ENCODE peak calls at places on chromosomes 13 and 19, in nine cellular contexts. Y is heart left ventricle, I is K562, K is upper lobe of left lung, G is A549, Q is right lobe of liver, V is body of pancreas, H is HCT116, J is HepG2. C is an unnamed sample. For H3K4me1, the result is how much of the 10 kb centered on the place peaks cover.

GRCh38 chr13:41708648-41709175 is 251.4 kb downstream of the RGCC start:
- ATAC-seq in Y (peak), I (no peak), K (peak), G (no peak), Q (no peak), V (no peak), H (no peak), J (no peak), C (peak)

GRCh38 chr19:51783373-51783772 is 11.6 kb upstream of the FPR3 start:
- ATAC-seq in Y (peak), I (peak), K (peak), G (no peak), Q (no peak), V (no peak), H (peak), J (no peak), C (no peak)

GRCh38 chr13:50244355-50244912 is 229.2 kb downstream of the KCNRG start:
- ATAC-seq in Y (no peak), I (no peak), K (no peak), G (no peak), Q (no peak), V (no peak), H (peak), J (peak), C (no peak)

GRCh38 chr13:114263590-114263989 is 17.8 kb upstream of the UPF3A start:
- ATAC-seq in Y (no peak), I (no peak), K (no peak), G (no peak), Q (no peak), V (no peak), H (no peak), J (no peak), C (no peak)

GRCh38 chr13:45132384-45133064 is 12.2 kb downstream of the GTF2F2 start:
- ATAC-seq in Y (no peak), I (peak), K (peak), G (no peak), Q (no peak), V (no peak), H (no peak), J (no peak), C (no peak)

GRCh38 chr13:48906200-48906599 is 69.5 kb upstream of the FNDC3A start:
- ATAC-seq in Y (no peak), I (no peak), K (no peak), G (no peak), Q (peak), V (peak), H (no peak), J (peak), C (no peak)

GRCh38 chr13:113970810-113971470 is 2.9 kb downstream of the C13orf46 start:
- ATAC-seq in Y (peak), I (no peak), K (peak), G (peak), Q (peak), V (peak), H (no peak), J (no peak), C (peak)

GRCh38 chr13:44031555-44031954 is 151.9 kb downstream of the LACC1 start:
- ATAC-seq in Y (no peak), I (no peak), K (no peak), G (no peak), Q (no peak), V (no peak), H (no peak), J (no peak), C (no peak)

GRCh38 chr13:73110814-73111213 is 52.0 kb downstream of the KLF5 start:
- ATAC-seq in Y (no peak), I (no peak), K (no peak), G (no peak), Q (no peak), V (no peak), H (no peak), J (no peak), C (no peak)

GRCh38 chr19:34191355-34191962 is 19.2 kb downstream of the LSM14A start:
- ATAC-seq in Y (no peak), I (no peak), K (no peak), G (no peak), Q (no peak), V (no peak), H (no peak), J (no peak), C (no peak)

GRCh38 chr19:38850231-38850975 is 617 bp upstream of the HNRNPL start:
- ATAC-seq in Y (peak), I (peak), K (peak), G (peak), Q (peak), V (peak), H (peak), J (peak), C (peak)

GRCh38 chr13:87274209-87274819 is 396.9 kb upstream of the SLITRK5 start:
- ATAC-seq in Y (no peak), I (no peak), K (no peak), G (peak), Q (peak), V (no peak), H (peak), J (peak), C (no peak)

GRCh38 chr13:49219647-49220034 is 497 bp upstream of the MLNR start:
- ATAC-seq in Y (no peak), I (no peak), K (no peak), G (no peak), Q (no peak), V (no peak), H (no peak), J (no peak), C (no peak)

GRCh38 chr19:4358709-4359626 is 15.6 kb downstream of the MPND start:
- ATAC-seq in Y (no peak), I (peak), K (no peak), G (no peak), Q (no peak), V (no peak), H (no peak), J (no peak), C (no peak)

GRCh38 chr13:110438211-110438610 is 123.3 kb downstream of the RAB20 start:
- ATAC-seq in Y (peak), I (peak), K (no peak), G (no peak), Q (no peak), V (peak), H (no peak), J (no peak), C (peak)

GRCh38 chr13:49731766-49732165 is 40.5 kb upstream of the EBPL start:
- ATAC-seq in Y (peak), I (no peak), K (no peak), G (no peak), Q (no peak), V (no peak), H (no peak), J (no peak), C (no peak)

GRCh38 chr13:52652170-52652979 is at the start of gene SUGT1:
- ATAC-seq in Y (peak), I (peak), K (peak), G (peak), Q (peak), V (peak), H (peak), J (peak), C (peak)
- TF ChIP-seq POLR2A in Y (no peak), I (peak), K (no peak), G (peak), Q (peak), V (peak), H (no peak), J (peak), C (peak)

DNA sequence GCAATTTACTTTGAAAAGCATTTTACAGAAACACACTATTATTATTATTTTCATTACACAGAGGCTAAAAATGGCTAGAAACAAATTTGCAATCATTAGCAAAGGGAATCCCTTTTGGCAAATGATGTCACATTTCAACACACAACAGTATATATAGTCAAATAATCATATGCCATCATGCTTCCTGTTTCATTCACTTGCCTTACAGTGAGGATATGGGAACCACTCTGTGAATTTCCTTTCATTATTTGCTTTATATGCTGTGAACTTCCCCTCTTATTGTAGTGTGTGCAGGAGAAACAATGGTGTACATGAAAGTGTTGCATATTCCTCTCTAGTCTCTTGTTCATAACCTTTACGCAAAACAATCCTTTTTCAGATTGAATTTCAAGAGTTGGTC is 657.3 kb downstream of the EFNB2 start:
- ATAC-seq in Y (no peak), I (no peak), K (no peak), G (no peak), Q (no peak), V (no peak), H (no peak), J (no peak), C (no peak)
- TF ChIP-seq CTCF in Y (no peak), I (no peak), K (no peak), G (no peak), Q (no peak), V (no peak), H (no peak), J (no peak), C (no peak)

DNA sequence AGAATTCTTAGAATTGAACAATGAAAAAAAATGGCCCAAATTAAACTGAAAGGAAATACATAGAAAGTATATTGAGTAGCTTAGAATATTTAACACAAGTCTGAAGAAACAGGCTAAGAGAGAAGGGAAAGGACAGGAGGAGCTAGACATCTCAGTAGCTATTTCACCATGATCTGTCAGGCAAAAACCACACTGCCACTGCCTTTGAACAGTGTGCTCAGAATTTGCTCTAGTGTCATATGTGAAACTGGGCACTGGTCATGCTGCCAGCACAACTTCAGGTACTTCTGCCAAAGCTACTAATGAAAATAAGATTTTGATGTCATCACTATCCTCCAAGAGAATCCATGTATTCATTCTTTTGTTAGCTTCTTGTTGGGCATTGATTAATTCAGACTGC is 1280.8 kb upstream of the PCDH20 start:
- ATAC-seq in Y (no peak), I (no peak), K (no peak), G (no peak), Q (no peak), V (no peak), H (no peak), J (no peak), C (no peak)
- H3K4me1 ChIP-seq in Y (under half), I (under half), K (under half), G (under half), Q (under half), V (under half), H (under half), J (under half), C (under half)

GRCh38 chr13:29844441-29844840 is 6.0 kb downstream of the UBL3 start:
- ATAC-seq in Y (no peak), I (no peak), K (no peak), G (no peak), Q (no peak), V (no peak), H (no peak), J (no peak), C (no peak)

GRCh38 chr13:29847501-29847983 is 2.9 kb downstream of the UBL3 start:
- ATAC-seq in Y (no peak), I (no peak), K (no peak), G (peak), Q (no peak), V (no peak), H (no peak), J (peak), C (no peak)

GRCh38 chr13:29849071-29849541 is 1.3 kb downstream of the UBL3 start:
- ATAC-seq in Y (no peak), I (no peak), K (peak), G (peak), Q (no peak), V (no peak), H (no peak), J (peak), C (no peak)

GRCh38 chr13:29845440-29846056 is 4.9 kb downstream of the UBL3 start:
- ATAC-seq in Y (no peak), I (no peak), K (no peak), G (no peak), Q (no peak), V (no peak), H (no peak), J (no peak), C (no peak)

GRCh38 chr13:29846475-29847256 is 3.8 kb downstream of the UBL3 start:
- ATAC-seq in Y (no peak), I (no peak), K (no peak), G (no peak), Q (no peak), V (no peak), H (no peak), J (no peak), C (no peak)
- TF ChIP-seq POLR2A in Y (no peak), I (no peak), K (no peak), G (no peak), Q (no peak), V (no peak), H (no peak), J (no peak), C (no peak)

DNA sequence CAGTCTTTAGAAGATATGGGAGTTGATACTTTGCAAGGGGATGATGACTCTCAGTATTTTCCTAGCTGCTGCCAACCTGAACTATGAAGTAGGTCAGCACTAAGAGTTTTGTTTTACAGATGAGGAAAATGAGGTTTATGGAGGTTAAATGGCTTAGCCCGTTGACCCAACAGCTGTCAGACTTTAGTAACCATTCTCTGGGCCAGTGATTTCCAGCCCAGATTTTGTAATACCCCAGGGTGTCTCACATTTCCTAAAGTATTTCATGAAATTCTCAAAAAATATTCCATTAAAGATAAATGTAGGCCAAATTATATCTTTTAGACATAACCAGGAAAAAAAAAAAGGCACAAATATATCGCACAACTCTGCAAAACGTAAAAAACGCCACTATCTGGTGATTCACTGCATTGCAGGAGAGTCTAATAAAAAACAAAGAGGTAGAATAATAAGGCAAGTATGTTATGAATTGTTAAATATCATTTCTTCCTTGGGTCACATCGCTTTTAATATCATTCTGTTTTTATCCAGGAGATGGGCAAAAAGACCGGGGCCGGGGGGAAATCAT is 112.5 kb downstream of the DACH1 start:
- ATAC-seq in Y (peak), I (no peak), K (peak), G (no peak), Q (no peak), V (peak), H (no peak), J (no peak), C (peak)
- TF ChIP-seq CTCF in Y (peak), I (no peak), K (no peak), G (no peak), Q (no peak), V (peak), H (no peak), J (no peak), C (no peak)

DNA sequence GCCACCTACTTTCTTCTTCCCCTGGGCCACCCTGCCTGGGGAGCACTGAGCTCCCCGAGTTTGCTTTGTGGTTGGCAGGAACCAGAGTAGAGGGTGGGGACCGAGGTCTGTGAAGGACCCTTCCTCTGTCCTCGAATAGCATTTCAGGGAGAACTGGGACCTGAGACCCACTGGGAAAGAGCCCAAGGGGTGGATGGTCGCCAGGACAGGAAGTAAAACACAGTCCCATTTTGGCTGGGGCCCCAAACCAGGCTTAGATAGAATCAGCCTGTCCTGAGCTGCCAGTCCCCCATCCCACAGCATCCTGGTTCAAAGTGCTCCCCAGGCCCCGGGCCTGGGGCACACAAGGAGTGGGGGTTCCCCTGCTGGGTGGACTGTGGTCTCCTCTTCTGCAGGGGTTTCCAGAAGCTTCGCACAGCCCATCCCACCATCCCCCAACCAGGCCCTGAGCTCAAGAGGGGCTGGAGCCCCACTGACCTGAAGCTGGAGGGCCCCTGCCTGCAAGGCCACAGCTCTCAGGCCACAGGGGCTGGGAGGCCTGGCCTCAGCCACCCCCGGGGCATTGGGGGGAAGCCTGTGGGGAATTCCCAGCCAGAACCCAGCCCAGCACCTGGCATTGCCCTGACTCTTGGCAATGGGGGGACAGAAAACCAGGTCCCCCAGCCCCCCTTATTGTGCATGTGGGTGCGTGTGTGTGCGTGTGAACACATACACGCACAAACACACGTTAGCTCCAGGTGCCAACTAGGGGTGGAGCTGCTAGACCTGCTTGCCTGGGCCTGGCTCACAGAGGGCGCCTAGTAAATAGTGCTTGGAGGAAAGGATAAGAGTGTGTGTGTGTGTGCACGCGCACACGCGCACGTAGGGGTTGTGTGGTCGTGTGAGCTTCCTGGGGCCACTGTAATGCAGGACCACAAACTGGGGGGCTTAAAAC is 994 bp upstream of the MKNK2 start:
- ATAC-seq in Y (no peak), I (no peak), K (no peak), G (no peak), Q (peak), V (no peak), H (no peak), J (peak), C (no peak)
- H3K4me1 ChIP-seq in Y (half or more), I (under half), K (half or more), G (half or more), Q (under half), V (half or more), H (half or more), J (half or more), C (under half)

DNA sequence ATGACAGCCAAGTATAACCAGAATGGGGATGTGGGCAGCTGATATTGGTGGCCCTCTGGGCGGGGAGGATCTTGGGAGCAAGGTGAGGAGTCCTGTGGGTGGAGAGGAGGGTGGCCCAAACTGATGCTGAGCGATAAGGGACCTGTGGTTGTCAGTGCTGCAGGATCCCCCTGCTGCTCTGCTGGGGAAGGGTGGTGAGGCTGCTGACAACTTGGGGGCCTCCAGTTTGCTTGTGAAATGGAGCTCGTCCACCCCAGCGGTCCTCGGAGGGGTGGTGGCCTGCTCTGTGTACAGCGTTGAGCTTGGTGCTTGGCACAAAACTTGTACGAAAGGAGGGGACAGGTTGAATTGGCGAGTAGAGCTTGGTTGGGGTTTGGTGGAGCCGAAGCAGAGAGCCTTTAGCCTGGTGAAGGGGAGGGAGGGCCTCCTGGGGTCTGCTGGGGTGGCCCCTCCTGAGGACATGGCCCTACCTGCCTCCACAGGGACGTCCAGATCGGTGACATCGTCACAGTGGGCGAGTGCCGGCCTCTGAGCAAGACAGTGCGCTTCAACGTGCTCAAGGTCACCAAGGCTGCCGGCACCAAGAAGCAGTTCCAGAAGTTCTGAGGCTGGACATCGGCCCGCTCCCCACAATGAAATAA is 2.9 kb downstream of the RPS11 start:
- ATAC-seq in Y (no peak), I (no peak), K (no peak), G (no peak), Q (no peak), V (no peak), H (no peak), J (no peak), C (no peak)
- TF ChIP-seq POLR2A in Y (no peak), I (peak), K (no peak), G (no peak), Q (no peak), V (no peak), H (no peak), J (no peak), C (no peak)

C was measured in gastroesophageal sphincter.